ENCODE peak calls at places on chromosome 1, in four cellular contexts. One of them, this sample, is unnamed.

GRCh38 chr1:245972476-245972875 is 534.6 kb downstream of the SMYD3 start:
- DNase-seq in transverse colon: no peak
- DNase-seq in HCT116: no peak
- DNase-seq in stomach: no peak
- DNase-seq in this sample: no peak

GRCh38 chr1:189121941-189122340 is 1355.7 kb downstream of the BRINP3 start:
- DNase-seq in transverse colon: no peak
- DNase-seq in HCT116: no peak
- DNase-seq in stomach: no peak
- DNase-seq in this sample: no peak

GRCh38 chr1:244603498-244603897 is 49.4 kb upstream of the DESI2 start:
- DNase-seq in transverse colon: no peak
- DNase-seq in HCT116: peak; percentile 13
- DNase-seq in stomach: no peak
- DNase-seq in this sample: no peak

GRCh38 chr1:6987940-6988339 is 202.7 kb downstream of the CAMTA1 start:
- DNase-seq in transverse colon: no peak
- DNase-seq in HCT116: no peak
- DNase-seq in stomach: no peak
- DNase-seq in this sample: no peak

GRCh38 chr1:24282491-24282890 is 36.7 kb upstream of the GRHL3 start:
- DNase-seq in transverse colon: no peak
- DNase-seq in HCT116: no peak
- DNase-seq in stomach: no peak
- DNase-seq in this sample: no peak

GRCh38 chr1:110235839-110236682 is 25.9 kb downstream of the KCNC4 start:
- DNase-seq in transverse colon: no peak
- DNase-seq in HCT116: peak; percentile 39
- DNase-seq in stomach: no peak
- DNase-seq in this sample: no peak

GRCh38 chr1:16209847-16210407 is 2.5 kb downstream of the ARHGEF19 start:
- DNase-seq in transverse colon: no peak
- DNase-seq in HCT116: no peak
- DNase-seq in stomach: no peak
- DNase-seq in this sample: no peak

GRCh38 chr1:240802271-240802670 is 190.3 kb upstream of the GREM2 start:
- DNase-seq in transverse colon: no peak
- DNase-seq in HCT116: no peak
- DNase-seq in stomach: no peak
- DNase-seq in this sample: no peak

GRCh38 chr1:221097479-221098281 is 218.4 kb downstream of the HLX start:
- DNase-seq in transverse colon: no peak
- DNase-seq in HCT116: no peak
- DNase-seq in stomach: no peak
- DNase-seq in this sample: no peak

GRCh38 chr1:162230096-162230495 is 146.6 kb downstream of the SPATA46 start:
- DNase-seq in transverse colon: peak; percentile 22
- DNase-seq in HCT116: peak; percentile 24
- DNase-seq in stomach: peak; percentile 62
- DNase-seq in this sample: no peak

GRCh38 chr1:12617511-12617900 is 504 bp downstream of the DHRS3 start:
- DNase-seq in transverse colon: peak; percentile 46
- DNase-seq in HCT116: no peak
- DNase-seq in stomach: peak; percentile 55
- DNase-seq in this sample: peak; percentile 55

GRCh38 chr1:51642739-51643142 is 25.8 kb downstream of the OSBPL9 start:
- DNase-seq in transverse colon: no peak
- DNase-seq in HCT116: no peak
- DNase-seq in stomach: no peak
- DNase-seq in this sample: no peak

GRCh38 chr1:162305969-162306368 is 70.7 kb downstream of the SPATA46 start:
- DNase-seq in transverse colon: no peak
- DNase-seq in HCT116: no peak
- DNase-seq in stomach: no peak
- DNase-seq in this sample: no peak

GRCh38 chr1:163673756-163674155 is 352.0 kb downstream of the NUF2 start:
- DNase-seq in transverse colon: no peak
- DNase-seq in HCT116: no peak
- DNase-seq in stomach: no peak
- DNase-seq in this sample: no peak

GRCh38 chr1:209248649-209249279 is 334.8 kb upstream of the CAMK1G start:
- DNase-seq in transverse colon: peak; percentile 46
- DNase-seq in HCT116: peak; percentile 59
- DNase-seq in stomach: peak; percentile 50
- DNase-seq in this sample: no peak

GRCh38 chr1:48450505-48450904 is 21.5 kb downstream of the SPATA6 start:
- DNase-seq in transverse colon: no peak
- DNase-seq in HCT116: no peak
- DNase-seq in stomach: no peak
- DNase-seq in this sample: no peak

GRCh38 chr1:55331355-55331754 is 116.2 kb upstream of the USP24 start:
- DNase-seq in transverse colon: no peak
- DNase-seq in HCT116: no peak
- DNase-seq in stomach: no peak
- DNase-seq in this sample: no peak

GRCh38 chr1:173020138-173020742 is 30.5 kb downstream of the TNFSF18 start:
- DNase-seq in transverse colon: no peak
- DNase-seq in HCT116: no peak
- DNase-seq in stomach: no peak
- DNase-seq in this sample: no peak

GRCh38 chr1:3501856-3502665 is 47.6 kb downstream of the ARHGEF16 start:
- DNase-seq in transverse colon: peak; percentile 21
- DNase-seq in HCT116: no peak
- DNase-seq in stomach: peak; percentile 34
- DNase-seq in this sample: peak; percentile 82

GRCh38 chr1:3742439-3743298 is 9.6 kb upstream of the CCDC27 start:
- DNase-seq in transverse colon: no peak
- DNase-seq in HCT116: no peak
- DNase-seq in stomach: no peak
- DNase-seq in this sample: no peak

GRCh38 chr1:202323731-202324130 is 18.0 kb downstream of the UBE2T start:
- DNase-seq in transverse colon: no peak
- DNase-seq in HCT116: no peak
- DNase-seq in stomach: no peak
- DNase-seq in this sample: no peak

GRCh38 chr1:201946224-201946908 is at the start of gene LMOD1:
- DNase-seq in transverse colon: peak; percentile 82
- DNase-seq in HCT116: no peak
- DNase-seq in stomach: peak; percentile 78
- DNase-seq in this sample: peak; percentile 85

GRCh38 chr1:50424045-50424939 is 1.0 kb upstream of the DMRTA2 start:
- DNase-seq in transverse colon: no peak
- DNase-seq in HCT116: no peak
- DNase-seq in stomach: no peak
- DNase-seq in this sample: no peak
- H3K4me3 ChIP-seq in transverse colon: peak overlapping the region; percentile 31
- H3K4me3 ChIP-seq in HCT116: no peak overlapping the region
- H3K4me3 ChIP-seq in stomach: peak overlapping the region; percentile 43
- H3K4me3 ChIP-seq in this sample: peak overlapping the region; percentile 55

GRCh38 chr1:15210651-15211390 is 36.2 kb upstream of the FHAD1 start:
- DNase-seq in transverse colon: no peak
- DNase-seq in HCT116: no peak
- DNase-seq in stomach: no peak
- DNase-seq in this sample: no peak

GRCh38 chr1:15205586-15206346 is 41.3 kb upstream of the FHAD1 start:
- DNase-seq in transverse colon: no peak
- DNase-seq in HCT116: no peak
- DNase-seq in stomach: no peak
- DNase-seq in this sample: peak; percentile 13

GRCh38 chr1:15206418-15207030 is 40.5 kb upstream of the FHAD1 start:
- DNase-seq in transverse colon: no peak
- DNase-seq in HCT116: no peak
- DNase-seq in stomach: no peak
- DNase-seq in this sample: peak; percentile 38

GRCh38 chr1:15207031-15207828 is 39.8 kb upstream of the FHAD1 start:
- DNase-seq in transverse colon: no peak
- DNase-seq in HCT116: no peak
- DNase-seq in stomach: peak; percentile 49
- DNase-seq in this sample: peak; percentile 28

GRCh38 chr1:15207829-15208429 is 39.1 kb upstream of the FHAD1 start:
- DNase-seq in transverse colon: no peak
- DNase-seq in HCT116: no peak
- DNase-seq in stomach: peak; percentile 73
- DNase-seq in this sample: peak; percentile 21
- H3K4me1 ChIP-seq in transverse colon: peaks cover 8% of the 10 kb centered on the region
- H3K4me1 ChIP-seq in HCT116: peaks cover 27% of the 10 kb centered on the region
- H3K4me1 ChIP-seq in stomach: peaks cover 100% of the 10 kb centered on the region
- H3K4me1 ChIP-seq in this sample: no peaks in the 10 kb centered on the region

GRCh38 chr1:228394571-228395394 is 11.9 kb downstream of the TRIM11 start:
- DNase-seq in transverse colon: no peak
- DNase-seq in HCT116: no peak
- DNase-seq in stomach: no peak
- DNase-seq in this sample: peak; percentile 55
- H3K4me3 ChIP-seq in transverse colon: no peak overlapping the region
- H3K4me3 ChIP-seq in HCT116: no peak overlapping the region
- H3K4me3 ChIP-seq in stomach: no peak overlapping the region
- H3K4me3 ChIP-seq in this sample: no peak overlapping the region

GRCh38 chr1:45306319-45306718 is 20.4 kb upstream of the HPDL start:
- DNase-seq in transverse colon: no peak
- DNase-seq in HCT116: no peak
- DNase-seq in stomach: no peak
- DNase-seq in this sample: no peak

GRCh38 chr1:45304311-45305081 is 22.2 kb upstream of the HPDL start:
- DNase-seq in transverse colon: peak; percentile 54
- DNase-seq in HCT116: no peak
- DNase-seq in stomach: peak; percentile 47
- DNase-seq in this sample: peak; percentile 87

GRCh38 chr1:45302505-45303331 is 24.0 kb upstream of the HPDL start:
- DNase-seq in transverse colon: no peak
- DNase-seq in HCT116: no peak
- DNase-seq in stomach: no peak
- DNase-seq in this sample: no peak

GRCh38 chr1:45305231-45305630 is 21.5 kb upstream of the HPDL start:
- DNase-seq in transverse colon: no peak
- DNase-seq in HCT116: no peak
- DNase-seq in stomach: no peak
- DNase-seq in this sample: no peak

GRCh38 chr1:45303582-45304310 is 22.9 kb upstream of the HPDL start:
- DNase-seq in transverse colon: peak; percentile 99
- DNase-seq in HCT116: peak; percentile 94
- DNase-seq in stomach: peak; percentile 99
- DNase-seq in this sample: peak; percentile 99
- H3K4me1 ChIP-seq in transverse colon: peaks cover 9% of the 10 kb centered on the region
- H3K4me1 ChIP-seq in HCT116: peaks cover 41% of the 10 kb centered on the region
- H3K4me1 ChIP-seq in stomach: peaks cover 18% of the 10 kb centered on the region
- H3K4me1 ChIP-seq in this sample: peaks cover 14% of the 10 kb centered on the region

GRCh38 chr1:205300149-205300548 is 21.4 kb downstream of the NUAK2 start:
- DNase-seq in transverse colon: no peak
- DNase-seq in HCT116: no peak
- DNase-seq in stomach: no peak
- DNase-seq in this sample: no peak

GRCh38 chr1:205301842-205302588 is 19.5 kb downstream of the NUAK2 start:
- DNase-seq in transverse colon: no peak
- DNase-seq in HCT116: no peak
- DNase-seq in stomach: no peak
- DNase-seq in this sample: no peak

GRCh38 chr1:205304046-205304694 is 17.4 kb downstream of the NUAK2 start:
- DNase-seq in transverse colon: no peak
- DNase-seq in HCT116: no peak
- DNase-seq in stomach: no peak
- DNase-seq in this sample: no peak

GRCh38 chr1:205303247-205303888 is 18.2 kb downstream of the NUAK2 start:
- DNase-seq in transverse colon: no peak
- DNase-seq in HCT116: no peak
- DNase-seq in stomach: no peak
- DNase-seq in this sample: no peak

GRCh38 chr1:205301220-205301821 is 20.2 kb downstream of the NUAK2 start:
- DNase-seq in transverse colon: peak; percentile 51
- DNase-seq in HCT116: no peak
- DNase-seq in stomach: peak; percentile 87
- DNase-seq in this sample: no peak
- H3K4me3 ChIP-seq in transverse colon: no peak overlapping the region
- H3K4me3 ChIP-seq in HCT116: peak overlapping the region; percentile 12
- H3K4me3 ChIP-seq in stomach: no peak overlapping the region
- H3K4me3 ChIP-seq in this sample: no peak overlapping the region

DNA sequence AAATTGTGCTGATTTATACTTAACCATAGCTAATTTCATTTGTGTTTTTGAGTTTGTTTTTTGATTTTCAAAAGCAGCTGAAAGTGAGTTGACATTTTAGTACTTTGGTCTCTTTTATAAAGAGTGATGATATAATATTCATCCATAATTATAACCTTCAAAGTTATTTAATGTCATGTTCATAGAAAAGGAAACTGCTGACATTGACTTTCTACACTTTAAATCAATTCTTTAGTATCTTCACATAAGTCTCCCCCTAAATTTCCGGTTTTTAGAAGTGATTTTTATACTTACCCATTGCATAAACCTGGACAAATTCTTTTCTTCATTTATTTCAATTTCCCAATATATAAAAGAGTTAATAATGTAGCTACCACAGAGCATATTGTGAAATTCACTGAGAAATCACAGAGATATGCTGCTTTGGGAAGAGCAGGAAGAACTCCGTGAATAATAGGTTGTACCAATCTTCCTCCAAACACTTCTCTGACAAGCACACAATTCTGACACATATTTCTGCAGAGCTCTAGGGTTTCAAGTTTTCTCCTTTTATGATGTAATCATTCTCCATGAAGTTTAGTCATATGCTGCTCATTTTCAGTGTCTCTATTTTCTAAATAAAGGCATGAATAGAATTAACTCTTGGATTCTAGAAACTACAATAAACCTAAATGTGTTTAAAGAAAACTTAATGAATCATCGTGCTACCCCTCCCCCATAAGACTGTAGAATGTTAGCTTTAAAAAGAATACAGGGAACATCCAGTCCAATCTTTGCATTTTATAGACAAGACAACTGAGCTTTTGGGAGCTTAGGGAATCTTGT is 25.6 kb upstream of the CDC42BPA start:
- DNase-seq in transverse colon: no peak
- DNase-seq in HCT116: no peak
- DNase-seq in stomach: no peak
- DNase-seq in this sample: no peak
- H3K4me1 ChIP-seq in transverse colon: peaks cover 6% of the 10 kb centered on the region
- H3K4me1 ChIP-seq in HCT116: no peaks in the 10 kb centered on the region
- H3K4me1 ChIP-seq in stomach: no peaks in the 10 kb centered on the region
- H3K4me1 ChIP-seq in this sample: no peaks in the 10 kb centered on the region

DNA sequence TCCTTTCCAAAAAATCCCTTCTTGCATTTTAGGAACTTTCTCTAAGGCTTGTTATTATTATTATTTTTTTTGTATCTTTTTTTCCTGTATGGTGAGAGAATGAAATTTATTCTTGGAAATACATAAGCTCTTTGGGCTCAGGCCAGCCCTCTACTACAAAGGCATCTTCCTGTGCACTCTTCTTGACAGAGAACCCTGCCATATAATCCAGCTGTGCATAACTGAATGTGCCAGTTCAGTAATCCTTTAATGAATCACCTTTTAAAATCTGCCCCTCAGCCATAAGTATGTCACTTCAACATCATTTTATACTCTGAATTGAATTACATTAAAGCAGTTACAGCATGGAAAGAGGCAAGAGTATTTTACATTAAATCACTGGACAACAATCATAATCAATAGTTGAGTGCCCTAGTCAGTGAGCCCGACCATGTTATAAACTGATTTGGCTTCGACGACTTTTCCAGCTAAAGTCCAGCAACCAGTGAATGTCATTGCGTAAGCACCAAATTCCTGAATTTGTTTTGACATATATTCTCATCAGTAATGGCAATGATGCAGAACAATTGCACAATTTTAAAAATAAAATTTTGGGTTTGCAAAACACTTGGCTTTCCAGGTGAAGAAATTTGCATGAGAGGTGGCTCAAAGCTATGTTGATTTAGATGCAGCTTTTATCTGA is 59.2 kb upstream of the KCNK2 start:
- DNase-seq in transverse colon: no peak
- DNase-seq in HCT116: no peak
- DNase-seq in stomach: no peak
- DNase-seq in this sample: no peak
- H3K4me3 ChIP-seq in transverse colon: no peak overlapping the region
- H3K4me3 ChIP-seq in HCT116: no peak overlapping the region
- H3K4me3 ChIP-seq in stomach: no peak overlapping the region
- H3K4me3 ChIP-seq in this sample: no peak overlapping the region

This sample was measured in psoas muscle.